ENCODE peak calls at places on chromosomes 1 and 21, in seven cellular contexts. J is mucosa of descending colon, Y is left colon, M is progenitor cell of endocrine pancreas, A is NCI-H1436, D is hepatocyte, R is H54. B is an unnamed sample.

GRCh38 chr1:203556047-203556851 is 62.3 kb downstream of the OPTC start:
- DNase-seq in Y (peak; percentile 51), R (no peak), A (no peak), M (no peak), J (no peak), D (peak; percentile 68), B (no peak)

GRCh38 chr21:15967661-15968060 is 237.9 kb downstream of the USP25 start:
- DNase-seq in Y (no peak), M (no peak), A (no peak), J (no peak), R (peak; percentile 30), D (no peak), B (no peak)

GRCh38 chr1:162476620-162477019 is 21.0 kb upstream of the UHMK1 start:
- DNase-seq in M (no peak), R (no peak), J (no peak), Y (no peak), A (no peak), D (no peak), B (no peak)

GRCh38 chr1:1891349-1892078 is 627 bp upstream of the GNB1 start:
- DNase-seq in J (peak; percentile 78), Y (peak; percentile 86), A (peak; percentile 80), M (peak; percentile 49), R (peak; percentile 70), D (peak; percentile 81), B (peak; percentile 57)

GRCh38 chr1:47438321-47439150 is 692 bp downstream of the FOXD2 start:
- DNase-seq in J (peak; percentile 35), A (no peak), D (no peak), M (no peak), Y (no peak), R (no peak), B (no peak)

GRCh38 chr1:18922848-18923475 is 20.6 kb upstream of the ALDH4A1 start:
- DNase-seq in D (no peak), M (no peak), R (no peak), A (no peak), Y (no peak), J (no peak), B (no peak)

GRCh38 chr1:39490596-39491145 is 765 bp upstream of the BMP8A start:
- DNase-seq in M (no peak), R (no peak), D (no peak), A (peak; percentile 4), J (no peak), Y (no peak), B (no peak)

GRCh38 chr1:91557039-91557690 is 56.5 kb downstream of the CDC7 start:
- DNase-seq in J (no peak), M (no peak), A (no peak), R (no peak), Y (no peak), D (no peak), B (no peak)

GRCh38 chr21:39850333-39850732 is 16.9 kb upstream of the PCP4 start:
- DNase-seq in A (no peak), R (no peak), Y (no peak), M (no peak), D (no peak), J (no peak), B (no peak)

GRCh38 chr1:17611991-17612390 is 72.5 kb downstream of the ARHGEF10L start:
- DNase-seq in R (peak; percentile 35), A (no peak), J (no peak), D (no peak), M (no peak), Y (no peak), B (no peak)

GRCh38 chr1:205477759-205478247 is 22.0 kb upstream of the BLACAT1 start:
- DNase-seq in R (peak; percentile 58), M (no peak), Y (peak; percentile 76), A (peak; percentile 69), J (peak; percentile 60), D (peak; percentile 53), B (no peak)

GRCh38 chr1:226846801-226847200 is 23.6 kb upstream of the PSEN2 start:
- DNase-seq in A (no peak), J (no peak), Y (no peak), M (no peak), R (no peak), D (no peak), B (no peak)

GRCh38 chr1:20102875-20103274 is 16.5 kb downstream of the PLA2G2D start:
- DNase-seq in D (no peak), R (no peak), M (no peak), Y (no peak), A (no peak), J (no peak), B (no peak)

GRCh38 chr1:54807756-54808155 is 6.6 kb upstream of the TTC22 start:
- DNase-seq in A (no peak), R (no peak), J (no peak), M (no peak), Y (no peak), D (no peak), B (no peak)

GRCh38 chr1:197224160-197224559 is 43.9 kb upstream of the CRB1 start:
- DNase-seq in R (no peak), A (no peak), J (no peak), M (no peak), D (no peak), Y (no peak), B (no peak)